ENCODE peak calls at places on chromosomes 5 and 9, in six cellular contexts. P is HCT116, R is H1, Y is K562, Z is HepG2, L is GM12878. X is an unnamed sample. For H3K36me3, the result is how much of the 10 kb centered on the place peaks cover.

GRCh38 chr9:16099901-16100300 is 547.1 kb downstream of the CCDC171 start:
- DNase-seq in P (no peak), L (no peak), Z (no peak), Y (no peak), R (no peak), X (no peak)

GRCh38 chr9:72772641-72773040 is 180.2 kb downstream of the ALDH1A1 start:
- DNase-seq in L (no peak), P (no peak), Z (no peak), Y (no peak), R (no peak), X (no peak)

GRCh38 chr5:181054871-181055494 is 14.9 kb downstream of the BTNL9 start:
- DNase-seq in P (no peak), Z (no peak), R (no peak), Y (peak), L (no peak), X (no peak)

GRCh38 chr9:128412120-128412790 is 8.4 kb upstream of the CERCAM start:
- DNase-seq in Z (peak), R (peak), L (no peak), Y (peak), P (no peak), X (peak)

GRCh38 chr9:114837923-114838322 is 32.1 kb upstream of the TNFSF15 start:
- DNase-seq in R (no peak), Y (no peak), Z (no peak), P (no peak), L (no peak), X (no peak)

GRCh38 chr5:181261320-181262085 is 560 bp upstream of the TRIM52 start:
- DNase-seq in Y (peak), Z (peak), R (no peak), P (peak), L (no peak), X (no peak)

GRCh38 chr5:96794757-96795156 is 13.0 kb downstream of the ERAP1 start:
- DNase-seq in R (no peak), L (no peak), Z (no peak), Y (no peak), P (no peak), X (no peak)

GRCh38 chr5:134997015-134997414 is 29.3 kb downstream of the CATSPER3 start:
- DNase-seq in Z (no peak), R (no peak), L (no peak), P (no peak), Y (no peak), X (no peak)

GRCh38 chr9:95425910-95426551 is 90.7 kb downstream of the PTCH1 start:
- DNase-seq in Z (peak), L (no peak), R (no peak), Y (peak), P (no peak), X (no peak)

GRCh38 chr9:133656211-133657119 is 20.3 kb downstream of the DBH start:
- DNase-seq in Y (no peak), Z (no peak), P (no peak), R (no peak), L (no peak), X (no peak)

GRCh38 chr9:24090566-24090965 is 264.5 kb upstream of the ELAVL2 start:
- DNase-seq in P (no peak), Y (no peak), L (no peak), R (no peak), Z (no peak), X (no peak)

GRCh38 chr5:112350626-112351025 is 68.5 kb downstream of the EPB41L4A start:
- DNase-seq in Y (no peak), P (no peak), Z (no peak), L (no peak), R (no peak), X (no peak)

GRCh38 chr5:16467363-16468219 is 2.0 kb upstream of the ZNF622 start:
- DNase-seq in P (no peak), Y (peak), R (no peak), Z (no peak), L (peak), X (no peak)

GRCh38 chr9:95270790-95271189 is 46.7 kb downstream of the FANCC start:
- DNase-seq in P (no peak), Y (no peak), R (no peak), L (no peak), Z (no peak), X (no peak)

GRCh38 chr9:23245067-23245466 is 581.0 kb downstream of the ELAVL2 start:
- DNase-seq in P (no peak), Z (no peak), L (no peak), R (no peak), Y (no peak), X (no peak)

GRCh38 chr5:65611524-65611923 is 12.6 kb downstream of the TRIM23 start:
- DNase-seq in R (no peak), Z (peak), Y (no peak), L (no peak), P (no peak), X (no peak)
- H3K36me3 ChIP-seq in R (under half), Z (half or more), Y (half or more), L (under half), P (under half), X (under half)

GRCh38 chr9:83154821-83155220 is 91.9 kb upstream of the RASEF start:
- DNase-seq in L (no peak), R (no peak), Z (no peak), Y (no peak), P (no peak), X (no peak)
- TF ChIP-seq ZNF274 in L (no peak), R (no peak), Z (no peak), Y (no peak), P (no peak), X (no peak)

GRCh38 chr9:8825600-8826147 is 1026.1 kb upstream of the DMAC1 start:
- DNase-seq in P (no peak), L (no peak), Z (no peak), R (no peak), Y (no peak), X (peak)

GRCh38 chr9:8822667-8823025 is 1023.1 kb upstream of the DMAC1 start:
- DNase-seq in Z (peak), R (no peak), Y (no peak), L (no peak), P (no peak), X (no peak)

GRCh38 chr9:8821910-8822666 is 1022.5 kb upstream of the DMAC1 start:
- DNase-seq in P (no peak), Z (no peak), R (no peak), Y (no peak), L (no peak), X (no peak)

GRCh38 chr9:8823131-8823895 is 1023.7 kb upstream of the DMAC1 start:
- DNase-seq in L (no peak), R (no peak), P (no peak), Z (no peak), Y (no peak), X (no peak)

GRCh38 chr9:8826281-8826680 is 1026.7 kb upstream of the DMAC1 start:
- DNase-seq in R (no peak), P (no peak), L (no peak), Z (no peak), Y (no peak), X (no peak)
- TF ChIP-seq YY1 in R (no peak), P (no peak), L (no peak), Z (no peak), Y (no peak), X (no peak)

GRCh38 chr5:150120062-150120441 is 33.7 kb upstream of the CSF1R start:
- DNase-seq in L (no peak), P (no peak), Y (no peak), Z (no peak), R (no peak), X (no peak)
- H3K36me3 ChIP-seq in L (under half), P (under half), Y (under half), Z (under half), R (under half), X (half or more)

GRCh38 chr9:89664896-89665329 is 60.1 kb downstream of the GADD45G start:
- DNase-seq in L (no peak), Y (no peak), R (no peak), P (no peak), Z (no peak), X (no peak)
- TF ChIP-seq ZNF274 in L (no peak), Y (no peak), R (no peak), P (no peak), Z (no peak), X (no peak)

GRCh38 chr5:146158255-146158654 is 24.2 kb downstream of the LARS1 start:
- DNase-seq in Z (no peak), L (no peak), Y (no peak), R (no peak), P (no peak), X (no peak)
- TF ChIP-seq YY1 in Z (no peak), L (no peak), Y (no peak), R (no peak), P (no peak), X (no peak)

DNA sequence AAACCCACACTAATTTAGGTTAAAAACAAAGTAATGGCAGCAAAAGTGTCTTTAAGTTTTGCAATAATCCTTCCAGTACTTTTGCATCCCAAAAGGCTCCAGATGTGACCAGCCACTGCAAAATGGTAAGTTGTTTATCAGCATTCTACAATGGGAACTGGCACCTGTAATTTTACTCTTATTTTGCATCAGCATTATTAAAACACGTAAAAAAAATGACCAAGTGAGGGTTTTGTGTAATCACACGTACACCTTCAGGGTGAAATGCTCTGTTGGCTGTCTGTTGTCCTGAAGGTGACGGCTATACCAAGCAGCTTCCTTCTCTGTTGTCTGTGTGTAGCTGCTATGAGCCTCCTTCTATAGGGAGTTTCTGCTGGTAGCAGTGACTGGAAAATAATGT is 36.9 kb upstream of the SSBP2 start:
- DNase-seq in L (no peak), P (no peak), Y (peak), Z (no peak), R (no peak), X (peak)
- H3K36me3 ChIP-seq in L (under half), P (under half), Y (under half), Z (under half), R (under half), X (under half)

GRCh38 chr5:123340928-123341327 is 82.3 kb downstream of the CEP120 start:
- DNase-seq in L (no peak), P (no peak), Z (no peak), R (no peak), Y (no peak), X (no peak)

GRCh38 chr5:123350744-123351143 is 72.5 kb downstream of the CEP120 start:
- DNase-seq in Z (no peak), L (no peak), P (no peak), R (no peak), Y (no peak), X (no peak)

GRCh38 chr5:123344819-123345426 is 78.3 kb downstream of the CEP120 start:
- DNase-seq in Y (peak), L (no peak), P (no peak), R (no peak), Z (peak), X (peak)
- TF ChIP-seq ZNF274 in Y (no peak), L (no peak), P (no peak), R (no peak), Z (no peak), X (no peak)

GRCh38 chr5:57816108-57816507 is 333.5 kb upstream of the ACTBL2 start:
- DNase-seq in L (no peak), P (peak), R (peak), Z (no peak), Y (no peak), X (peak)
- TF ChIP-seq YY1 in L (no peak), P (no peak), R (no peak), Z (no peak), Y (no peak), X (no peak)

DNA sequence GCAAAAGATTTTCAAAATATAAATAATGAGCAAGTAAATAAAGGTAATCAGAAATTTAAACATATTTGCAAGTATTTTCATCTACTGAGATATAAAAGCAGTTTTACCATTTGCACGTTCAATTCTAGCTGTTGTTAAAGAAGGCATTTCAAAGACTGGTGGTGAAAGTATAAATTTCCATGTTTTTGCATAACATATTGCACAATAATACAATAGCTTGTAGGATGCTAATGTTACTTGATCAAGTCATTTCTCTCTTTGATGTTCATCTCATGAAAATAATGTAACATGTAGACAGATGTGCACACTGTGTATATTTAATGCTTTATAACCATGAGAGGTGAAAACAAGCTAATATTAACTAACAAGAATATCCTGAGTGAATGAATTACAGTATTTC is 651.9 kb downstream of the CDH9 start:
- DNase-seq in Y (no peak), L (no peak), R (no peak), P (no peak), Z (no peak), X (no peak)
- H3K36me3 ChIP-seq in Y (under half), L (under half), R (under half), P (under half), Z (under half), X (under half)